ENCODE peak calls at places on chromosomes 11 and 22, in six cellular contexts. M is hepatocyte; Y is colonic mucosa; R is left ventricle myocardium inferior; O is CD8-positive, alpha-beta memory T cell; Q is cardiac muscle cell. I is an unnamed sample.

GRCh38 chr11:62881579-62882427 is 1.1 kb downstream of the SLC3A2 start:
- DNase-seq in R (peak; percentile 90), O (peak; percentile 93), Q (peak; percentile 90), M (peak; percentile 98), Y (peak; percentile 98), I (peak; percentile 98)

GRCh38 chr11:17457361-17458104 is 19.1 kb downstream of the ABCC8 start:
- DNase-seq in Y (no peak), R (no peak), Q (no peak), O (no peak), M (no peak), I (no peak)

GRCh38 chr22:27089303-27089702 is 431.9 kb downstream of the MIAT start:
- DNase-seq in M (no peak), O (no peak), Q (no peak), Y (no peak), R (no peak), I (no peak)

GRCh38 chr11:2530131-2530854 is 85.5 kb downstream of the KCNQ1 start:
- DNase-seq in Y (no peak), Q (no peak), R (peak; percentile 11), O (no peak), M (no peak), I (no peak)

GRCh38 chr11:77206264-77207018 is 78.4 kb downstream of the MYO7A start:
- DNase-seq in Y (no peak), O (no peak), M (no peak), R (no peak), Q (no peak), I (no peak)

GRCh38 chr11:34162856-34163255 is 57.4 kb downstream of the NAT10 start:
- DNase-seq in Y (no peak), R (no peak), M (no peak), Q (no peak), O (no peak), I (no peak)

GRCh38 chr11:13667245-13667644 is 1.2 kb upstream of the FAR1 start:
- DNase-seq in R (no peak), M (no peak), Y (no peak), Q (no peak), O (no peak), I (no peak)

GRCh38 chr11:117950320-117950719 is 21.1 kb upstream of the TMPRSS13 start:
- DNase-seq in Y (no peak), O (peak; percentile 47), M (no peak), Q (peak; percentile 27), R (no peak), I (no peak)

GRCh38 chr11:795638-796564 is 2.2 kb downstream of the SLC25A22 start:
- DNase-seq in Y (peak; percentile 78), O (peak; percentile 73), Q (peak; percentile 46), M (peak; percentile 83), R (peak; percentile 77), I (peak; percentile 80)

GRCh38 chr22:43007519-43008102 is 7.3 kb downstream of the PACSIN2 start:
- DNase-seq in Y (peak; percentile 85), R (no peak), Q (peak; percentile 55), M (peak; percentile 79), O (no peak), I (no peak)

GRCh38 chr11:134374891-134375550 is 37.0 kb downstream of the B3GAT1 start:
- DNase-seq in Y (no peak), O (no peak), R (no peak), M (no peak), Q (no peak), I (no peak)

GRCh38 chr11:45087761-45088160 is 58.7 kb upstream of the PRDM11 start:
- DNase-seq in O (no peak), Q (no peak), M (no peak), R (no peak), Y (no peak), I (no peak)

GRCh38 chr11:503179-503981 is 3.7 kb downstream of the RNH1 start:
- DNase-seq in Q (no peak), R (peak; percentile 59), O (no peak), M (peak; percentile 26), Y (peak; percentile 47), I (peak; percentile 47)

GRCh38 chr11:120540744-120541143 is 29.2 kb downstream of the GRIK4 start:
- DNase-seq in M (no peak), O (no peak), Y (no peak), R (no peak), Q (no peak), I (no peak)

GRCh38 chr22:22099833-22100812 is 117.5 kb upstream of the TOP3B start:
- DNase-seq in M (peak; percentile 22), Y (no peak), R (no peak), O (no peak), Q (no peak), I (no peak)

GRCh38 chr11:117875397-117876048 is 935 bp downstream of the FXYD6 start:
- DNase-seq in Q (peak; percentile 42), Y (no peak), R (peak; percentile 45), O (no peak), M (no peak), I (no peak)

GRCh38 chr11:123521001-123521400 is 90.9 kb downstream of the GRAMD1B start:
- DNase-seq in Y (no peak), O (no peak), M (no peak), R (no peak), Q (no peak), I (no peak)

DNA sequence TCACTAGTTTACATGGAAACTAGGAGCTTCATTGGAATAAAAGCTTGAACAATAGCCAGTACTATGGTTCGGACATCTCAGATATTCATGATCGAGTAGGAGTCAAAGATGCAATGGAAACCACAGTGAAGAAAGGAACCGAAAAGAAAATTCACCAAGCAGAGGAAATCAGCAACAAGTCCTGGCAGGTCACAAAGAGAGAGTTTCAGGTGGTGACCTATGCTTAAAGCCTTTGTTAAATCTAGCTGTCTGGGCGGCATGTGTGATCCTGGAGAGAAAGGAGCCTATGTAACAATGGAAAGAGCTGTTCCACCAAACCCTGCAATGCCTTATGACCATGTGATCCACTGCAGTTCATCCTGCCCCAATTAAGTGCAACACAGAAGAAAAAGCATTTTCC is 68.9 kb upstream of the POU2AF2 start:
- DNase-seq in Q (no peak), M (no peak), O (no peak), R (no peak), Y (no peak), I (no peak)
- H3K4me1 ChIP-seq in Q (no peaks in the 10 kb centered on the region), M (no peaks in the 10 kb centered on the region), O (no peaks in the 10 kb centered on the region), R (no peaks in the 10 kb centered on the region), Y (no peaks in the 10 kb centered on the region), I (no peaks in the 10 kb centered on the region)

GRCh38 chr22:39241632-39242388 is 3.0 kb downstream of the PDGFB start:
- DNase-seq in O (peak; percentile 53), R (no peak), Q (no peak), Y (no peak), M (peak; percentile 48), I (no peak)
- H3K27me3 ChIP-seq in O (no peaks in the 10 kb centered on the region), R (peaks cover 13% of the 10 kb centered on the region), Q (no peaks in the 10 kb centered on the region), Y (peaks cover 56% of the 10 kb centered on the region), M (peaks cover 14% of the 10 kb centered on the region), I (no peaks in the 10 kb centered on the region)

GRCh38 chr22:37820350-37820749 is 2.8 kb upstream of the GALR3 start:
- DNase-seq in R (no peak), M (no peak), Y (no peak), Q (no peak), O (no peak), I (no peak)

GRCh38 chr22:37816543-37817180 is 6.5 kb upstream of the GALR3 start:
- DNase-seq in R (no peak), Y (no peak), M (no peak), Q (no peak), O (no peak), I (no peak)

GRCh38 chr22:37817705-37818311 is 5.4 kb upstream of the GALR3 start:
- DNase-seq in Q (peak; percentile 92), Y (peak; percentile 89), R (peak; percentile 82), O (peak; percentile 78), M (peak; percentile 92), I (peak; percentile 89)

GRCh38 chr22:37818397-37819099 is 4.6 kb upstream of the GALR3 start:
- DNase-seq in Y (peak; percentile 71), Q (peak; percentile 73), M (peak; percentile 79), O (peak; percentile 55), R (peak; percentile 60), I (no peak)

DNA sequence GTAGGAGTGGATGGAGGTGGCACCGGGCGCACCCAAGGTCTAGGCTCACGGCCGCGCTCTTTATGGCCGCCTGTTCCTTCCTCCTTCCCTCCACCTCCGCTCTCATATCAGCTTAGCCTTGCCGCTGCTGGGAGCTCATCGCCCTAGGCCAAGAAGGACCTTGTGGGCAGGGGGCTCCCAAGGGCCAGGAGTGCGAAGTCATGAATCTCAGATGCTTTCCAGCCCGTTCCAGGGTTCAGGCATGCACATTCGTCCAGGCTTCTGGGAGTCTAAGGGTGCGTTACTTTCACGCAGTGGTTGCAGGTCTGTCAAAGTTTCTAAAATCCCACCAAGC is 4.1 kb upstream of the GALR3 start:
- DNase-seq in O (no peak), Q (no peak), Y (no peak), M (no peak), R (no peak), I (no peak)
- H3K4me3 ChIP-seq in O (no peak overlapping the region), Q (no peak overlapping the region), Y (peak overlapping the region; percentile 38), M (peak overlapping the region; percentile 29), R (peak overlapping the region; percentile 64), I (peak overlapping the region; percentile 41)

DNA sequence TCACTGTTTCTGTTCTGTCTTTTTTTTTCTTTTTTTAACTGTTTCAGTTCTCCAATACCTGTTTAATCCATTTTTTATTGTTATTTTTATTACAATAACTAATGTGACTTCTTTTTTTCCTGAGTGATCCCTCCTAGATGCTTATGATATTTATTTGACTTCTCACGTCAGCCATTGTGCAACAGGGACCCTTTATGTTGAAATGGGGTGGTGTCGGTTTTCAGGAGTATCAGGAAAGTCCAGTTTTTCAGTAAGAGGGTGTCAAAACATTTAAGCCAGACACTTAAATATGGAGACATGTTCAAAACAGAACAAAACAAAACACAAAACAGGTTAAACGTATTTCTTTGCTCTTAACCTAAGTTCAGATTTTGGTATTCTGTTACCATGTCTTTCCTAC is 418.8 kb downstream of the DYNC2H1 start:
- DNase-seq in Q (no peak), Y (no peak), R (no peak), O (no peak), M (no peak), I (no peak)
- H3K4me1 ChIP-seq in Q (peaks cover 6% of the 10 kb centered on the region), Y (no peaks in the 10 kb centered on the region), R (no peaks in the 10 kb centered on the region), O (no peaks in the 10 kb centered on the region), M (peaks cover 5% of the 10 kb centered on the region), I (no peaks in the 10 kb centered on the region)

GRCh38 chr11:129598378-129598777 is 217.3 kb upstream of the TMEM45B start:
- DNase-seq in Y (no peak), Q (no peak), M (no peak), R (no peak), O (no peak), I (no peak)
- H3K27me3 ChIP-seq in Y (no peaks in the 10 kb centered on the region), Q (no peaks in the 10 kb centered on the region), M (no peaks in the 10 kb centered on the region), R (peaks cover 19% of the 10 kb centered on the region), O (no peaks in the 10 kb centered on the region), I (no peaks in the 10 kb centered on the region)

I was measured in uterus.